ENCODE peak calls at places on chromosomes 2 and 18, in five cellular contexts. L is mucosa of gallbladder, T is NCI-H2029, F is anterior cingulate cortex, B is T-helper 9 cell. X is an unnamed sample.
A peak's percentile ranks its signal among the peaks of the same experiment; 100 is the strongest.

GRCh38 chr18:6055711-6056110 is 160.4 kb upstream of the TMEM200C start:
- DNase-seq in L (no peak), T (no peak), F (no peak), B (no peak), X (no peak)

GRCh38 chr2:122500316-122501105 is 745.1 kb downstream of the TSN start:
- DNase-seq in L (no peak), T (no peak), F (no peak), B (no peak), X (no peak)

GRCh38 chr2:15939854-15940660 is at the start of gene MYCN:
- DNase-seq in L (peak; percentile 47), T (no peak), F (peak; percentile 73), B (no peak), X (peak; percentile 63)

GRCh38 chr2:181619511-181619910 is 37.4 kb downstream of the CERKL start:
- DNase-seq in L (no peak), T (no peak), F (no peak), B (no peak), X (no peak)

GRCh38 chr2:45688479-45689298 is 37.2 kb downstream of the PRKCE start:
- DNase-seq in L (no peak), T (no peak), F (no peak), B (no peak), X (no peak)

GRCh38 chr2:130827502-130828251 is 9.0 kb upstream of the ARHGEF4 start:
- DNase-seq in L (no peak), T (no peak), F (no peak), B (no peak), X (no peak)

GRCh38 chr18:50863840-50864239 is 15.1 kb upstream of the ME2 start:
- DNase-seq in L (no peak), T (no peak), F (no peak), B (no peak), X (no peak)

GRCh38 chr2:223943561-223944008 is 1.6 kb downstream of the WDFY1 start:
- DNase-seq in L (no peak), T (no peak), F (no peak), B (no peak), X (no peak)

GRCh38 chr2:55718165-55719008 is 24.7 kb upstream of the PNPT1 start:
- DNase-seq in L (peak; percentile 60), T (peak; percentile 57), F (no peak), B (peak; percentile 14), X (no peak)

GRCh38 chr18:59612461-59612860 is 84.8 kb downstream of the CCBE1 start:
- DNase-seq in L (no peak), T (no peak), F (no peak), B (no peak), X (no peak)

GRCh38 chr2:159030674-159031380 is 62.4 kb downstream of the TANC1 start:
- DNase-seq in L (peak; percentile 37), T (no peak), F (no peak), B (no peak), X (no peak)

GRCh38 chr18:46754661-46755292 is 2.1 kb downstream of the ST8SIA5 start:
- DNase-seq in L (no peak), T (no peak), F (no peak), B (no peak), X (no peak)

GRCh38 chr18:35695803-35696202 is 114.3 kb downstream of the GALNT1 start:
- DNase-seq in L (no peak), T (no peak), F (peak; percentile 71), B (no peak), X (peak; percentile 55)

GRCh38 chr2:133287709-133288108 is 280.6 kb downstream of the NCKAP5 start:
- DNase-seq in L (no peak), T (no peak), F (no peak), B (no peak), X (no peak)

GRCh38 chr2:31729065-31729439 is 148.3 kb upstream of the SRD5A2 start:
- DNase-seq in L (no peak), T (no peak), F (no peak), B (no peak), X (peak; percentile 86)

GRCh38 chr2:101616411-101616810 is 81.1 kb upstream of the MAP4K4 start:
- DNase-seq in L (no peak), T (peak; percentile 34), F (peak; percentile 63), B (no peak), X (no peak)

GRCh38 chr2:125745514-125745913 is 910.4 kb upstream of the GYPC start:
- DNase-seq in L (peak; percentile 35), T (no peak), F (peak; percentile 22), B (no peak), X (no peak)

GRCh38 chr18:44733754-44734465 is 53.2 kb downstream of the SETBP1 start:
- DNase-seq in L (no peak), T (no peak), F (no peak), B (no peak), X (no peak)

GRCh38 chr2:101200714-101201113 is 49.5 kb upstream of the TBC1D8 start:
- DNase-seq in L (no peak), T (no peak), F (no peak), B (no peak), X (no peak)

GRCh38 chr2:8255448-8255800 is 426.4 kb upstream of the ID2 start:
- DNase-seq in L (no peak), T (no peak), F (no peak), B (no peak), X (no peak)

GRCh38 chr2:33763671-33764310 is 164.7 kb upstream of the FAM98A start:
- DNase-seq in L (no peak), T (peak; percentile 21), F (no peak), B (no peak), X (no peak)

GRCh38 chr18:45197526-45197970 is 417.7 kb upstream of the SLC14A2 start:
- DNase-seq in L (no peak), T (no peak), F (no peak), B (no peak), X (no peak)

GRCh38 chr2:128405467-128405900 is 86.8 kb upstream of the HS6ST1 start:
- DNase-seq in L (no peak), T (no peak), F (no peak), B (no peak), X (no peak)

GRCh38 chr2:132731431-132731830 is 61.4 kb upstream of the LYPD1 start:
- DNase-seq in L (no peak), T (no peak), F (no peak), B (no peak), X (no peak)

GRCh38 chr2:213125646-213126347 is 25.6 kb downstream of the IKZF2 start:
- DNase-seq in L (no peak), T (no peak), F (no peak), B (no peak), X (no peak)

GRCh38 chr2:168211664-168212163 is 35.7 kb downstream of the STK39 start:
- DNase-seq in L (no peak), T (no peak), F (no peak), B (no peak), X (no peak)

GRCh38 chr2:73952499-73953446 is 26.1 kb downstream of the DGUOK start:
- DNase-seq in L (no peak), T (no peak), F (peak; percentile 14), B (no peak), X (no peak)

GRCh38 chr2:101232770-101233169 is 19.9 kb upstream of the CNOT11 start:
- DNase-seq in L (no peak), T (peak; percentile 20), F (no peak), B (no peak), X (no peak)

GRCh38 chr2:164897521-164898260 is 56.1 kb upstream of the COBLL1 start:
- DNase-seq in L (no peak), T (no peak), F (no peak), B (no peak), X (no peak)

GRCh38 chr2:121118951-121119350 is 166.1 kb downstream of the TFCP2L1 start:
- DNase-seq in L (no peak), T (no peak), F (no peak), B (no peak), X (no peak)

GRCh38 chr2:121236101-121236640 is 48.8 kb downstream of the TFCP2L1 start:
- DNase-seq in L (no peak), T (no peak), F (no peak), B (no peak), X (no peak)